ENCODE peak calls at places on chromosomes 13 and 19, in eight cellular contexts. B is stimulated activated CD4-positive, alpha-beta T cell treated with anti-CD3 and anti-CD28 coated beads, Interleukin-1b, Interleukin-23, amount 100 ng/mL, for 1 hour; X is activated T-helper 1 cell treated with Interleukin-2 at 50 U/mL for 16 hours; W is stimulated activated naive CD4-positive, alpha-beta T cell; Z is HL-60; P is iPS DF 19.7; R is aorta; L is substantia nigra. G is an unnamed sample.
A peak's percentile ranks its signal among the peaks of the same experiment; 100 is the strongest.

GRCh38 chr13:33446821-33447481 is 161.4 kb upstream of the STARD13 start:
- DNase-seq in L (no peak), P (no peak), X (no peak), Z (no peak), R (no peak), B (no peak), W (no peak), G (peak; percentile 62)

GRCh38 chr19:19643158-19644053 is at the start of gene GMIP:
- DNase-seq in W (peak; percentile 93), B (peak; percentile 80), X (peak; percentile 81), R (peak; percentile 94), Z (peak; percentile 89), L (peak; percentile 53), P (no peak), G (peak; percentile 88)

GRCh38 chr13:56187331-56187730 is 953.4 kb upstream of the PRR20A start:
- DNase-seq in X (no peak), W (no peak), R (peak; percentile 48), P (no peak), L (no peak), B (no peak), Z (no peak), G (no peak)

GRCh38 chr19:47445937-47446402 is 25.7 kb downstream of the SLC8A2 start:
- DNase-seq in P (no peak), B (peak; percentile 34), R (peak; percentile 86), W (peak; percentile 73), X (peak; percentile 52), Z (peak; percentile 62), L (peak; percentile 30), G (peak; percentile 43)

GRCh38 chr13:44046428-44046827 is 166.7 kb downstream of the LACC1 start:
- DNase-seq in X (no peak), B (no peak), L (no peak), R (no peak), Z (no peak), P (no peak), W (no peak), G (no peak)

GRCh38 chr19:4279530-4280422 is 710 bp downstream of the SHD start:
- DNase-seq in W (no peak), B (no peak), P (no peak), L (no peak), Z (no peak), R (no peak), X (no peak), G (no peak)

GRCh38 chr13:32045963-32046785 is 14.6 kb downstream of the FRY start:
- DNase-seq in Z (peak; percentile 93), L (peak; percentile 54), B (no peak), X (no peak), W (peak; percentile 34), P (no peak), R (no peak), G (no peak)

GRCh38 chr19:50795665-50796073 is 5.5 kb downstream of the ACP4 start:
- DNase-seq in Z (peak; percentile 28), B (no peak), W (no peak), X (no peak), P (no peak), L (no peak), R (no peak), G (no peak)

GRCh38 chr19:1774999-1775772 is 21.9 kb downstream of the ONECUT3 start:
- DNase-seq in Z (peak; percentile 19), R (no peak), X (no peak), P (no peak), B (no peak), L (no peak), W (no peak), G (no peak)

GRCh38 chr19:46591254-46591653 is 9.9 kb upstream of the CALM3 start:
- DNase-seq in B (no peak), X (no peak), L (no peak), P (no peak), Z (no peak), R (no peak), W (no peak), G (no peak)

GRCh38 chr19:12778020-12778904 is 2.9 kb upstream of the HOOK2 start:
- DNase-seq in Z (peak; percentile 73), L (peak; percentile 60), X (no peak), P (no peak), B (no peak), R (peak; percentile 90), W (peak; percentile 66), G (peak; percentile 79)

G was measured in stomach.